ENCODE peak calls at places on chromosomes 1 and 21, in six cellular contexts. V is ovary, C is A549, S is upper lobe of left lung, D is transverse colon, R is stomach. P is an unnamed sample.

GRCh38 chr1:201215531-201216357 is 25.1 kb downstream of the IGFN1 start:
- DNase-seq in R (no peak), C (no peak), S (peak), V (no peak), D (no peak), P (no peak)

GRCh38 chr1:52825868-52826267 is 16.7 kb upstream of the ZYG11A start:
- DNase-seq in R (no peak), C (no peak), V (no peak), D (no peak), S (no peak), P (no peak)

GRCh38 chr1:159122005-159122621 is 45.5 kb upstream of the AIM2 start:
- DNase-seq in R (no peak), V (no peak), C (no peak), D (no peak), S (no peak), P (no peak)

GRCh38 chr1:26788836-26789611 is 1.3 kb downstream of the PIGV start:
- DNase-seq in D (peak), S (no peak), R (peak), V (peak), C (peak), P (peak)

GRCh38 chr21:15457962-15458361 is 271.8 kb upstream of the USP25 start:
- DNase-seq in V (no peak), D (no peak), R (no peak), C (no peak), S (no peak), P (no peak)

GRCh38 chr1:2300004-2300771 is 72.1 kb downstream of the SKI start:
- DNase-seq in D (peak), S (peak), C (no peak), R (peak), V (no peak), P (no peak)

GRCh38 chr1:6447818-6448748 is 17.9 kb downstream of the TNFRSF25 start:
- DNase-seq in C (no peak), V (no peak), S (peak), D (peak), R (no peak), P (no peak)

GRCh38 chr1:35558374-35559316 is 1.0 kb downstream of the NCDN start:
- DNase-seq in V (peak), R (no peak), S (peak), C (no peak), D (no peak), P (no peak)

GRCh38 chr1:194533641-194534040 is 1347.2 kb upstream of the B3GALT2 start:
- DNase-seq in D (no peak), C (peak), V (no peak), S (no peak), R (no peak), P (no peak)

GRCh38 chr21:16113052-16113715 is 383.4 kb downstream of the USP25 start:
- DNase-seq in D (no peak), C (no peak), R (no peak), S (no peak), V (no peak), P (no peak)

GRCh38 chr1:31580513-31580870 is 4.2 kb downstream of the TINAGL1 start:
- DNase-seq in R (no peak), C (no peak), D (no peak), S (no peak), V (peak), P (peak)

GRCh38 chr1:78240755-78241154 is 195.0 kb downstream of the GIPC2 start:
- DNase-seq in S (no peak), C (no peak), V (no peak), D (no peak), R (no peak), P (no peak)

GRCh38 chr21:45439171-45439872 is 34.4 kb downstream of the COL18A1 start:
- DNase-seq in D (peak), V (peak), S (peak), C (peak), R (peak), P (peak)

GRCh38 chr1:63155437-63155836 is 166.9 kb upstream of the FOXD3 start:
- DNase-seq in S (no peak), C (no peak), R (no peak), D (no peak), V (no peak), P (no peak)

GRCh38 chr1:231808116-231808515 is 181.5 kb downstream of the DISC1 start:
- DNase-seq in D (no peak), R (no peak), V (no peak), S (no peak), C (no peak), P (no peak)

GRCh38 chr1:111592389-111593361 is 26.9 kb upstream of the RAP1A start:
- DNase-seq in V (peak), S (peak), C (peak), R (peak), D (peak), P (peak)

GRCh38 chr1:153534226-153534932 is 1.4 kb downstream of the S100A6 start:
- DNase-seq in S (no peak), D (no peak), C (peak), V (peak), R (no peak), P (peak)

GRCh38 chr1:77232829-77233228 is 13.6 kb upstream of the PIGK start:
- DNase-seq in R (no peak), S (no peak), C (no peak), D (no peak), V (no peak), P (no peak)

GRCh38 chr1:17119076-17119743 is at the start of gene PADI2:
- DNase-seq in S (peak), V (peak), C (peak), R (peak), D (peak), P (no peak)

GRCh38 chr1:107541412-107541811 is 400.6 kb downstream of the NTNG1 start:
- DNase-seq in D (no peak), V (no peak), R (no peak), S (no peak), C (no peak), P (no peak)

GRCh38 chr1:147719029-147719703 is 41.2 kb downstream of the GJA5 start:
- DNase-seq in S (no peak), R (no peak), V (no peak), C (peak), D (peak), P (no peak)

GRCh38 chr1:176989754-176990153 is 174.8 kb downstream of the ASTN1 start:
- DNase-seq in V (no peak), C (no peak), S (no peak), D (no peak), R (no peak), P (no peak)

GRCh38 chr21:46368533-46369285 is 44.8 kb downstream of the PCNT start:
- DNase-seq in D (no peak), C (no peak), R (no peak), S (no peak), V (no peak), P (no peak)

GRCh38 chr21:16279658-16280581 is 550.1 kb downstream of the USP25 start:
- DNase-seq in S (no peak), D (no peak), R (no peak), C (peak), V (peak), P (peak)

GRCh38 chr1:16258591-16259135 is 21.7 kb upstream of the CPLANE2 start:
- DNase-seq in S (no peak), R (no peak), V (no peak), C (no peak), D (no peak), P (no peak)

GRCh38 chr1:180919183-180919700 is 6.5 kb downstream of the KIAA1614 start:
- DNase-seq in D (no peak), V (peak), R (no peak), S (peak), C (no peak), P (no peak)

GRCh38 chr21:36155603-36156338 is 853 bp upstream of the DOP1B start:
- DNase-seq in R (peak), S (no peak), C (no peak), D (peak), V (peak), P (peak)

GRCh38 chr1:206579747-206580437 is 32.4 kb downstream of the EIF2D start:
- DNase-seq in D (peak), S (no peak), V (no peak), R (peak), C (no peak), P (peak)

DNA sequence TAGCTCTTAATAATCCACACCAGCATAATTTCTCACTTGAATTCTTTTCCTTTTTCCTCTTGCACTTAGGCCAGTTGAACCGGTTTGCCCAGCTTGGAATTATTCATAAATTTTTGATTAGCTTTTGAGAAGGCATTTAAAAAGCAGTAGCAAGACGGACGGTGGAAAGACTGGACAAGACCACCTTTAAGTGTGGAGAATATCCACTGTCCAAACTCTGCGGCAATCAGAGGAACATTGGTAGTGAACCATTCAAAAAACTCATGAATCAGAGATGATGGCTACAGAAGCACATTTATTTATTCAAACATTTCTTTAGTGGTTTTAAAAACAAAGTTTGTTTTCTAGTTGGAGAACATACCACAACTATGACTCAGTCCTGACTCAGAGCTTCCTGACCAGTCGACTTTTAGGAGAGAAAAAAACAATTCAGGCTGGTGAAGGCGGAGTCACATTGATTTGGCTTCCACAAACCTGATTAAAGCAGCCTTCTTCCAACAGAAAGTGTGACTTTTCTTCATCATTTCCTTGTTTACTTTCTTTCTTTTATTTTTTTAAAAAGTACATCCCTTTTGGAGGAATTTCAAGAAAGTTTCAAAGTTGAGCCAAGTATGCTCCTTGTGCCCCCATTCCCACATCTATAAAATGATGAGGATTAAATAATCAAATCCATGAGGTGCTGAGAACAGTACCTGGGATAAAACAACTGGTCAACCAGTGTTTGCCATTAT is 128.8 kb downstream of the ADSS2 start:
- DNase-seq in R (peak), V (no peak), S (no peak), C (peak), D (no peak), P (no peak)
- TF ChIP-seq EP300 in R (no peak), V (no peak), S (no peak), C (no peak), D (no peak), P (no peak)

DNA sequence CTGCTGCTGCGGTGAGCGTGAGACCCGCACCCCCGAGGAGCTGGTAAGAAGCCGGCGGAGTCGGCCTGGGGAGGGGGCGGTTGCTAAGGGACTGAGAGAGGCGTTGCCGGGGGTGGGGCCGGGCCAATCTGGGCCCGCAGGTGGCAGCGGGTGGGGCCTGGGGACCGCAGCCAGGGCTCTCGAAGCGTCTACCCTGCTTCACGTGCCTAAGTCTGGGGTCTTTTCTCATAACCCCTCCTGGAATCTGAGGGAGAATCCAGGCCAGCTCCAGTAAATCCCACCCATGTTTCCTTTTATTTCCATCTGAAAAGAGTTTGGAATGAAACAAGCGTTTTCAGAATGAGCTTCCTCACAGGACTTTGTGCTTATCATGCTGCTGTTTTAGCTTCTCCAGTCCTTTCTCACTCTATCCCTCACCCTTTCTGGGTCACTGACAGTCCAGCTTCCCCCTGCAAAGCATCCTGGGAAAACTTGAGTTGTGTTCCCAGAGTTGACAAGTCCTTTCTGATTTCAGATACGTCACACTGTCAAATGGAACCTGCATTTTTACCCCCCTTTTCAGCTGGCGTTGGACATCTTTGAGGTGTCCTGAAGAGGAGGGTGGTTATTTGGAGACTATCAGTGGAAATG is 431 bp downstream of the CLCN6 start:
- DNase-seq in V (no peak), C (no peak), R (no peak), S (no peak), D (no peak), P (peak)
- TF ChIP-seq EP300 in V (no peak), C (no peak), R (no peak), S (no peak), D (no peak), P (no peak)

GRCh38 chr21:31559368-31560119 is 99.9 kb upstream of the SOD1 start:
- DNase-seq in S (peak), C (peak), V (peak), D (peak), R (peak), P (peak)
- TF ChIP-seq EP300 in S (no peak), C (no peak), V (no peak), D (no peak), R (no peak), P (no peak)

GRCh38 chr1:61967750-61968149 is 225.5 kb downstream of the PATJ start:
- DNase-seq in V (no peak), D (no peak), S (no peak), C (no peak), R (no peak), P (no peak)
- TF ChIP-seq EP300 in V (no peak), D (no peak), S (no peak), C (no peak), R (no peak), P (no peak)

DNA sequence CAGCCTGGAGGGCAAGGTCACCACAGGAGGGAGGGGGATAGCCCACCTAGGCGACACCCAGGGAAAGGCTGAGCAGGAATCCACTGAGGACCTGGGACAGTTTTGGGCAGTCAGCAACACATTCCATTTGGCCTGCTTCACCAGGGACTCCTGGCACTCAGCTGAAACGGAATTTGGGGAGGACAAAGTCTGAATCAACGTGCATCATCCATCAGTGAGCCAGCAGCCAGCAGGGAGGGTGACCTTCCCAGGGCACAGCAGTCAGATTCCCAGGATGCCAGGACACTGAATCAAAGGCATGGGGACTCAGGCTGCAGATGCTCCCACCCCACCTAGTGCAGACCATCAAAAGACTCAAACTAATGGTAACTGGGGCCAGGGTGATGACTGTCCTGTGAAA is 4.6 kb downstream of the SH3BP5L start:
- DNase-seq in V (no peak), R (no peak), D (no peak), S (no peak), C (peak), P (no peak)
- TF ChIP-seq EP300 in V (no peak), R (no peak), D (no peak), S (no peak), C (peak), P (no peak)

DNA sequence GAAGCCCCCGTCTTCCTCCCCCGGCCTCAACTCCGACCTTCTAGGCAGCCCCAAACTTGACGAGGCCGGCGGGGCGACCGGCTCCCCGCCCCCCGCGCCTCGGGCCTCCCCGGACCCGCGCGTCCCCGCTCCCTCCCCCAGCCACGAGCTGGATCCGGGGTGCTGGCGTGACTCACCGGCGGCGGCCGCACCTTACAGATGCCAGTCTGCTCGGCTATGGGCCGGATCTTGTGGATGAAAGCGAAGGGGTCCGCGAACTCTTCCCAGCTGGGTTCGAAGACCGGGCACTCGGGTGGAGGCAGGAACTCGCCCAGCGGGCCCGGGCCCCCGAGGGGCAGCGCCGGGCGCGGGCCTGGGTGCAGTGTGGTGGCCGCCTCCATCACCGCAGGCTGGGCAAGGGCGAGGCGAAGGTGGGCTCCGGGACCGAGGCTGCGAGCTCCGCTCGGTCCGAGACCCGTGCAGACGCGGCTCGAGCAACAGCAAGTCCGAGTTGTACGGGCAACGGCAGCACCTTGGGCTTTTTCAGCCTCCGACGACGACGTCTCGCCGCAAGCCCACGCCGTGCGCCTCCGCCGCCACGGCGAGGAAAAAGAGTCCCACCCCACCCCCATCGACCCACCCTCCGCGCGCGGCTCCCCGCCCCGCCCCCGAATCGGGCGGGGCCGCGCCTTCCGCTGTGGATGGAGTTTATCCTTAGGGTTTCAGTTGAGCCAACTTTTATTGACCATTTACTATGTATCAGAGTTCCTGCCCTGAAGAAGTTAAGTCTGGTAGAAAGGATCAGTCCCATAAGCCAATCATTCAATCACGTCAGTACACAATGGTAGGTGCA is at the start of gene KDM5B:
- DNase-seq in V (peak), R (peak), S (peak), C (peak), D (peak), P (peak)
- TF ChIP-seq EP300 in V (no peak), R (no peak), S (no peak), C (no peak), D (no peak), P (no peak)

DNA sequence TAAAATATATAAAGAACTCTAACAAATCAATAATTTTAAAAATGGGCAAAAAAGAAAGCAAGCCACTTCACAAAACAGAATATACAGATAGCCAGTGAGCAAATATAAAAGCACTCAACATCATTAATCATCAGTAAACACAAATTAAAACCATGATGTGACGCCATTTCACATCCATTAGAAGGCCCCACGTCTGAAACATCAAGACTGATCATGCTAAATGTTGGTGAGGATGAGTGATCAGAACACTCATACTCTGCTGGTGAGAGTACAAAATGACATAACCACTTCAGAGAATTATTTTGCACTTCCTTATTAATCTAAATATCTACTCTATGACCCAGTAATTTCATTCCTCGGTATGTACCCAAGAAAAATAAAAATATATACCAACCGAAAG is 512.2 kb upstream of the NR5A2 start:
- DNase-seq in R (no peak), S (no peak), C (no peak), V (no peak), D (no peak), P (no peak)
- TF ChIP-seq EP300 in R (no peak), S (no peak), C (no peak), V (no peak), D (no peak), P (no peak)

P was measured in sigmoid colon.